ENCODE peak calls at places on chromosomes 2 and 18, in five cellular contexts. One of them, this sample, is unnamed. For H3K4me1, the result is how much of the 10 kb centered on the place peaks cover.

GRCh38 chr2:71802556-71802955 is 345.1 kb downstream of the CYP26B1 start:
- ATAC-seq in gastrocnemius medialis: no peak
- ATAC-seq in A549: no peak
- ATAC-seq in lung: no peak
- ATAC-seq in PC-3: no peak
- ATAC-seq in this sample: no peak

GRCh38 chr2:32862269-32863055 is 84.3 kb upstream of the LTBP1 start:
- ATAC-seq in PC-3: no peak
- ATAC-seq in A549: no peak
- ATAC-seq in gastrocnemius medialis: no peak
- ATAC-seq in lung: no peak
- ATAC-seq in this sample: no peak

GRCh38 chr2:148006249-148007007 is 14.1 kb downstream of the ORC4 start:
- ATAC-seq in PC-3: no peak
- ATAC-seq in A549: peak
- ATAC-seq in lung: no peak
- ATAC-seq in gastrocnemius medialis: no peak
- ATAC-seq in this sample: no peak

GRCh38 chr2:156955701-156956100 is 301.8 kb upstream of the GALNT5 start:
- ATAC-seq in gastrocnemius medialis: no peak
- ATAC-seq in lung: no peak
- ATAC-seq in A549: no peak
- ATAC-seq in PC-3: no peak
- ATAC-seq in this sample: no peak

GRCh38 chr2:77521931-77522470 is at the start of gene LRRTM4:
- ATAC-seq in A549: no peak
- ATAC-seq in lung: no peak
- ATAC-seq in gastrocnemius medialis: no peak
- ATAC-seq in PC-3: no peak
- ATAC-seq in this sample: no peak

GRCh38 chr2:178193496-178193822 is 853 bp upstream of the OSBPL6 start:
- ATAC-seq in gastrocnemius medialis: no peak
- ATAC-seq in PC-3: peak
- ATAC-seq in lung: no peak
- ATAC-seq in A549: peak
- ATAC-seq in this sample: no peak

GRCh38 chr2:144114761-144115160 is 405.2 kb downstream of the ZEB2 start:
- ATAC-seq in lung: no peak
- ATAC-seq in gastrocnemius medialis: no peak
- ATAC-seq in A549: no peak
- ATAC-seq in PC-3: no peak
- ATAC-seq in this sample: no peak

GRCh38 chr2:233234264-233234663 is 17.2 kb upstream of the ATG16L1 start:
- ATAC-seq in gastrocnemius medialis: no peak
- ATAC-seq in PC-3: no peak
- ATAC-seq in A549: no peak
- ATAC-seq in lung: no peak
- ATAC-seq in this sample: no peak

GRCh38 chr2:112666764-112667122 is 21.0 kb downstream of the SLC20A1 start:
- ATAC-seq in PC-3: peak
- ATAC-seq in gastrocnemius medialis: no peak
- ATAC-seq in A549: peak
- ATAC-seq in lung: no peak
- ATAC-seq in this sample: no peak

GRCh38 chr2:43332653-43333052 is 106.2 kb upstream of the ZFP36L2 start:
- ATAC-seq in A549: no peak
- ATAC-seq in lung: no peak
- ATAC-seq in gastrocnemius medialis: peak
- ATAC-seq in PC-3: no peak
- ATAC-seq in this sample: no peak

GRCh38 chr2:65357095-65357958 is 75.1 kb downstream of the SPRED2 start:
- ATAC-seq in A549: no peak
- ATAC-seq in lung: no peak
- ATAC-seq in PC-3: no peak
- ATAC-seq in gastrocnemius medialis: no peak
- ATAC-seq in this sample: no peak

GRCh38 chr2:69774984-69775982 is 33.3 kb downstream of the ANXA4 start:
- ATAC-seq in lung: no peak
- ATAC-seq in A549: no peak
- ATAC-seq in PC-3: no peak
- ATAC-seq in gastrocnemius medialis: no peak
- ATAC-seq in this sample: no peak

GRCh38 chr2:12210016-12210933 is 463.8 kb downstream of the LPIN1 start:
- ATAC-seq in A549: no peak
- ATAC-seq in lung: no peak
- ATAC-seq in gastrocnemius medialis: no peak
- ATAC-seq in PC-3: no peak
- ATAC-seq in this sample: no peak

GRCh38 chr2:230262246-230262645 is 36.7 kb downstream of the SP140 start:
- ATAC-seq in lung: no peak
- ATAC-seq in A549: no peak
- ATAC-seq in PC-3: no peak
- ATAC-seq in gastrocnemius medialis: no peak
- ATAC-seq in this sample: no peak

GRCh38 chr2:143525536-143525935 is 396.3 kb downstream of the ARHGAP15 start:
- ATAC-seq in PC-3: no peak
- ATAC-seq in A549: no peak
- ATAC-seq in lung: no peak
- ATAC-seq in gastrocnemius medialis: no peak
- ATAC-seq in this sample: no peak

GRCh38 chr18:79275992-79276391 is 119.7 kb upstream of the NFATC1 start:
- ATAC-seq in gastrocnemius medialis: no peak
- ATAC-seq in A549: no peak
- ATAC-seq in lung: no peak
- ATAC-seq in PC-3: peak
- ATAC-seq in this sample: no peak

GRCh38 chr2:162890690-162891311 is 52.2 kb upstream of the KCNH7 start:
- ATAC-seq in PC-3: peak
- ATAC-seq in A549: peak
- ATAC-seq in lung: peak
- ATAC-seq in gastrocnemius medialis: no peak
- ATAC-seq in this sample: no peak

GRCh38 chr2:85600951-85601770 is 1.3 kb downstream of the TMEM150A start:
- ATAC-seq in A549: no peak
- ATAC-seq in gastrocnemius medialis: no peak
- ATAC-seq in PC-3: no peak
- ATAC-seq in lung: no peak
- ATAC-seq in this sample: no peak

GRCh38 chr2:135709992-135710391 is 31.7 kb upstream of the UBXN4 start:
- ATAC-seq in lung: no peak
- ATAC-seq in PC-3: peak
- ATAC-seq in gastrocnemius medialis: peak
- ATAC-seq in A549: peak
- ATAC-seq in this sample: no peak

GRCh38 chr2:29114514-29114840 is 738 bp upstream of the CLIP4 start:
- ATAC-seq in lung: no peak
- ATAC-seq in PC-3: no peak
- ATAC-seq in gastrocnemius medialis: peak
- ATAC-seq in A549: peak
- ATAC-seq in this sample: no peak

GRCh38 chr2:177692042-177692823 is 299.7 kb downstream of the AGPS start:
- ATAC-seq in PC-3: no peak
- ATAC-seq in A549: peak
- ATAC-seq in gastrocnemius medialis: no peak
- ATAC-seq in lung: no peak
- ATAC-seq in this sample: no peak

GRCh38 chr18:12288406-12288762 is 19.7 kb upstream of the TUBB6 start:
- ATAC-seq in PC-3: peak
- ATAC-seq in lung: no peak
- ATAC-seq in A549: peak
- ATAC-seq in gastrocnemius medialis: peak
- ATAC-seq in this sample: no peak
- H3K4me3 ChIP-seq in PC-3: peak
- H3K4me3 ChIP-seq in lung: no peak
- H3K4me3 ChIP-seq in A549: peak
- H3K4me3 ChIP-seq in gastrocnemius medialis: peak
- H3K4me3 ChIP-seq in this sample: peak

GRCh38 chr2:8394131-8394530 is 287.7 kb upstream of the ID2 start:
- ATAC-seq in PC-3: no peak
- ATAC-seq in A549: no peak
- ATAC-seq in lung: no peak
- ATAC-seq in gastrocnemius medialis: no peak
- ATAC-seq in this sample: no peak
- H3K4me1 ChIP-seq in PC-3: under half
- H3K4me1 ChIP-seq in A549: under half
- H3K4me1 ChIP-seq in lung: under half
- H3K4me1 ChIP-seq in gastrocnemius medialis: under half
- H3K4me1 ChIP-seq in this sample: under half

GRCh38 chr2:201260302-201260800 is at the start of gene CASP8:
- ATAC-seq in PC-3: no peak
- ATAC-seq in lung: peak
- ATAC-seq in gastrocnemius medialis: no peak
- ATAC-seq in A549: no peak
- ATAC-seq in this sample: peak
- H3K4me3 ChIP-seq in PC-3: peak
- H3K4me3 ChIP-seq in lung: peak
- H3K4me3 ChIP-seq in gastrocnemius medialis: no peak
- H3K4me3 ChIP-seq in A549: peak
- H3K4me3 ChIP-seq in this sample: no peak

DNA sequence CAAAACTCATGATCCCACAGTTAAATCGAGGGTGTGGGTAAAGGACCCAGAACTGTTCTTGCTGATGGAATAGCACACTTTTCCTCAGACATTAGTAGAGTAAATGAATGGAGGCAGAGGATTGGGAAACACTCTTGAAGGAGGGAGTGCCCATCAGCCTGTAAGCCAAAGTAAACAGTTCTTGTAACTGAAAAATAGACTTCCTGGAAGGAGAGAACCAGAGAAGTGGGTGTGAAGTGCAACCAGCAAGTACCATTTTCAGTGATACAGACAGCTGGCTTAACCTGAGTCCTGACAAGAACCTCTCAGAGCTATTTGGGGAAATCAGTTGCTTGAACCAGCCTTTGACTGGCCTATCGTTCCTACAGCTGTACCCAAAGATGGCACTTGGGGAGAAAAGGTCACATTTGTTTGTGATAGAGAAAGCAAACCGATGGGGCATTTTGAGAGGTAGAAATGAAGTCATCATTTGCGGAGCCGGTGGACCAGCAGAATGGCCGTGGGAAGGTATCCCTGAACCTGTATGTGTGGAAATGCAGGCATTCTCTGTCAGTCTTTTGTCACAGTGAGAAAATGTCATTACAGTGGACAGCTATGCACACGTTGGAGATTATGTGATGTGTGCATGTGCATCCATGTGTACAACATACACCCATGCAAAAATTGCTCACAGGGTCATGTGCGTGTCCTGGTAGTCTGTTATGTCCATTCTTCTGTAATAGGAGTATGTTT is 17.7 kb downstream of the CRIM1 start:
- ATAC-seq in PC-3: peak
- ATAC-seq in gastrocnemius medialis: peak
- ATAC-seq in lung: peak
- ATAC-seq in A549: peak
- ATAC-seq in this sample: peak
- H3K4me1 ChIP-seq in PC-3: half or more
- H3K4me1 ChIP-seq in gastrocnemius medialis: half or more
- H3K4me1 ChIP-seq in lung: half or more
- H3K4me1 ChIP-seq in A549: half or more
- H3K4me1 ChIP-seq in this sample: half or more

DNA sequence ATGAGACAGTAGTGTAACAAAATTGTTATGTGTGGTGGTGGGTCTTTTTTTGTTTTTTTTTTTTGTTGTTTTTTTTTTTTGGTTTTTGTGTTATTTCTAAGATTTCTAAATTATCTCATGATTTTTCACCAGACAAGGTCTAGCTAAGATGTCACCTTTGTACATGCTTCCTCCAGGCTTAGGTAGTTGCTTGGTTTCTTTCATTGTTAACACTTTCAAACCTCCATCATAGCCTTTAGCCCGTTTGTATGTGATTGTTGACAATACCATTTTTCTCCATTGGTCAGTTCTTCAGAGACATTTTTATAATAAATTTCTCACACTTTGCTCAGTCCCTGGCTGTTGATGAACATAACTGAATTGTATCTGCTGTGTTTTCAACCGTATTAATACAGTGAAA is 2.2 kb downstream of the RELCH start:
- ATAC-seq in gastrocnemius medialis: no peak
- ATAC-seq in A549: no peak
- ATAC-seq in lung: no peak
- ATAC-seq in PC-3: no peak
- ATAC-seq in this sample: no peak
- H3K4me3 ChIP-seq in gastrocnemius medialis: peak
- H3K4me3 ChIP-seq in A549: peak
- H3K4me3 ChIP-seq in lung: no peak
- H3K4me3 ChIP-seq in PC-3: peak
- H3K4me3 ChIP-seq in this sample: peak

DNA sequence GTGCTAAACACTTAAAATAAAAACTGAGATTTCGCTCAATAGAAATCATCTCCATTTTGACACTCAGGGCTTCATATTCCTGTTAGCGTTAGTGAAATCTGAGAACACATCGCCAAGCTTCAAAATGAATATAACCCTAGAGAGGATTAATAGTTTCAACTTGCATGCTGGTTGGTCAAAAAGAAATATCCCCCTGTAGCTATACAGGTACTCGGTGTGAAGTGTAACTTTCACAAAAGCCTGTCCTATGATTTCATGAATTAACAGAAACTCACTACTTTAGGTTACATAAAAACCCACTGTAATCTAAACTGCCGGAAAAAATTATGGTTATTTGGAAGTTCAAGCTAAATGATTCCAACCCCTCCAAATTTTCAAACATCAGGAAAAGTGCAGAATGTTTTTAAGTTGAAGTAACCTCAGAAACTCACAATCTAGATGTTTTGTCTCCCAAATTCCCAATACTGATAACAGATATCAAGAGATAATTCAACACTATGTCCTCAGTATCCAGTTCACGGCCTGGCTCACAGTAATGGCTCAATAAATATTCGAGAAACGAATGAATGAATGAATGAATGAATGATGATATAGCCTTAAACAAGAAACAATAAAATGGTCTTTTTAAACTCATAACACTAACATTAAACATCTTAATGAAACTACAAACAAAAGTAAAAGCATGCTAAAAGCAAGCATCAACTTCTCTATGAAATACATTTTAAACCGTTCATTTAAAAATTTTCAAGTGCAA is 2.5 kb downstream of the TLK1 start:
- ATAC-seq in PC-3: no peak
- ATAC-seq in gastrocnemius medialis: no peak
- ATAC-seq in A549: no peak
- ATAC-seq in lung: no peak
- ATAC-seq in this sample: no peak
- H3K4me1 ChIP-seq in PC-3: under half
- H3K4me1 ChIP-seq in gastrocnemius medialis: under half
- H3K4me1 ChIP-seq in A549: under half
- H3K4me1 ChIP-seq in lung: under half
- H3K4me1 ChIP-seq in this sample: under half

GRCh38 chr18:36296591-36297418 is 708 bp upstream of the FHOD3 start:
- ATAC-seq in PC-3: peak
- ATAC-seq in A549: peak
- ATAC-seq in lung: peak
- ATAC-seq in gastrocnemius medialis: peak
- ATAC-seq in this sample: peak
- H3K4me3 ChIP-seq in PC-3: peak
- H3K4me3 ChIP-seq in A549: peak
- H3K4me3 ChIP-seq in lung: no peak
- H3K4me3 ChIP-seq in gastrocnemius medialis: peak
- H3K4me3 ChIP-seq in this sample: peak

This sample was measured in gastroesophageal sphincter.